ENCODE peak calls at places on chromosomes 7 and 10, in four cellular contexts. Z, O, R and C are unnamed samples.

GRCh38 chr7:96739609-96740008 is 30.0 kb upstream of the SEM1 start:
- DNase-seq in Z (no peak), O (no peak), R (no peak), C (no peak)

GRCh38 chr10:10658157-10658556 is 359.5 kb upstream of the CELF2 start:
- DNase-seq in Z (no peak), O (no peak), R (no peak), C (no peak)

GRCh38 chr7:50851451-50851850 is 68.8 kb upstream of the GRB10 start:
- DNase-seq in Z (no peak), O (peak), R (no peak), C (no peak)

GRCh38 chr10:31457858-31458257 is 138.8 kb downstream of the ZEB1 start:
- DNase-seq in Z (no peak), O (no peak), R (no peak), C (no peak)

GRCh38 chr7:90613088-90613498 is 17.0 kb downstream of the CDK14 start:
- DNase-seq in Z (no peak), O (no peak), R (no peak), C (no peak)

GRCh38 chr10:100020161-100020882 is 10.6 kb upstream of the DNMBP start:
- DNase-seq in Z (no peak), O (no peak), R (no peak), C (no peak)

GRCh38 chr7:70271617-70272081 is 673.4 kb downstream of the AUTS2 start:
- DNase-seq in Z (no peak), O (no peak), R (no peak), C (peak)

GRCh38 chr7:41219276-41219675 is 483.6 kb downstream of the INHBA start:
- DNase-seq in Z (no peak), O (no peak), R (no peak), C (no peak)

GRCh38 chr10:102645388-102645740 is 1.1 kb downstream of the TRIM8 start:
- DNase-seq in Z (peak), O (peak), R (peak), C (peak)

GRCh38 chr10:68594405-68594804 is 34.3 kb downstream of the TET1 start:
- DNase-seq in Z (no peak), O (peak), R (no peak), C (no peak)

GRCh38 chr7:53602817-53603418 is 567.5 kb downstream of the POM121L12 start:
- DNase-seq in Z (no peak), O (no peak), R (no peak), C (no peak)

GRCh38 chr7:115631782-115632181 is 398.8 kb downstream of the TFEC start:
- DNase-seq in Z (no peak), O (no peak), R (no peak), C (no peak)